ENCODE peak calls at places on chromosome 21, in five cellular contexts. V is MM.1S, R is colonic mucosa, O is spleen, S is ovary. G is an unnamed sample. For H3K27me3, the result is how much of the 10 kb centered on the place peaks cover.

GRCh38 chr21:39807738-39808137 is 59.5 kb upstream of the PCP4 start:
- DNase-seq in R (no peak), S (no peak), O (no peak), V (no peak), G (no peak)

GRCh38 chr21:39071623-39072214 is 111.5 kb downstream of the PSMG1 start:
- DNase-seq in O (no peak), R (no peak), V (peak), S (no peak), G (no peak)

GRCh38 chr21:40143822-40144525 is 276.7 kb downstream of the PCP4 start:
- DNase-seq in R (peak), O (no peak), S (no peak), V (peak), G (peak)

GRCh38 chr21:39149882-39150281 is 33.4 kb downstream of the PSMG1 start:
- DNase-seq in R (no peak), S (no peak), O (no peak), V (no peak), G (no peak)

GRCh38 chr21:35136586-35137254 is 87.6 kb upstream of the RUNX1 start:
- DNase-seq in S (no peak), R (peak), O (no peak), V (no peak), G (no peak)

GRCh38 chr21:37463083-37463780 is 96.7 kb downstream of the DYRK1A start:
- DNase-seq in V (peak), R (no peak), O (no peak), S (no peak), G (no peak)

GRCh38 chr21:35179990-35180557 is 131.0 kb upstream of the RUNX1 start:
- DNase-seq in R (no peak), O (no peak), V (no peak), S (no peak), G (no peak)

GRCh38 chr21:31218830-31219608 is 125.0 kb downstream of the TIAM1 start:
- DNase-seq in O (no peak), S (peak), R (peak), V (no peak), G (peak)

GRCh38 chr21:25911730-25912401 is 177.1 kb downstream of the GABPA start:
- DNase-seq in V (no peak), R (peak), S (no peak), O (no peak), G (peak)

GRCh38 chr21:37855568-37856391 is 60.5 kb downstream of the KCNJ6 start:
- DNase-seq in S (no peak), R (no peak), O (no peak), V (no peak), G (no peak)

GRCh38 chr21:36330904-36331303 is 10.9 kb downstream of the MORC3 start:
- DNase-seq in R (peak), V (peak), O (no peak), S (peak), G (peak)

GRCh38 chr21:41241341-41241740 is 73.4 kb downstream of the BACE2 start:
- DNase-seq in R (peak), O (no peak), S (no peak), V (no peak), G (no peak)

GRCh38 chr21:36491191-36491916 is 11.4 kb upstream of the CLDN14 start:
- DNase-seq in V (no peak), S (no peak), O (no peak), R (peak), G (no peak)

GRCh38 chr21:37564341-37564923 is 197.9 kb downstream of the DYRK1A start:
- DNase-seq in R (peak), S (peak), V (peak), O (peak), G (peak)

GRCh38 chr21:31450971-31451370 is 106.9 kb upstream of the TIAM1 start:
- DNase-seq in V (no peak), S (no peak), O (no peak), R (no peak), G (no peak)

GRCh38 chr21:39156024-39156423 is 27.2 kb downstream of the PSMG1 start:
- DNase-seq in V (no peak), O (no peak), S (no peak), R (no peak), G (no peak)

GRCh38 chr21:39118604-39119215 is 64.5 kb downstream of the PSMG1 start:
- DNase-seq in O (no peak), R (no peak), V (no peak), S (no peak), G (no peak)

DNA sequence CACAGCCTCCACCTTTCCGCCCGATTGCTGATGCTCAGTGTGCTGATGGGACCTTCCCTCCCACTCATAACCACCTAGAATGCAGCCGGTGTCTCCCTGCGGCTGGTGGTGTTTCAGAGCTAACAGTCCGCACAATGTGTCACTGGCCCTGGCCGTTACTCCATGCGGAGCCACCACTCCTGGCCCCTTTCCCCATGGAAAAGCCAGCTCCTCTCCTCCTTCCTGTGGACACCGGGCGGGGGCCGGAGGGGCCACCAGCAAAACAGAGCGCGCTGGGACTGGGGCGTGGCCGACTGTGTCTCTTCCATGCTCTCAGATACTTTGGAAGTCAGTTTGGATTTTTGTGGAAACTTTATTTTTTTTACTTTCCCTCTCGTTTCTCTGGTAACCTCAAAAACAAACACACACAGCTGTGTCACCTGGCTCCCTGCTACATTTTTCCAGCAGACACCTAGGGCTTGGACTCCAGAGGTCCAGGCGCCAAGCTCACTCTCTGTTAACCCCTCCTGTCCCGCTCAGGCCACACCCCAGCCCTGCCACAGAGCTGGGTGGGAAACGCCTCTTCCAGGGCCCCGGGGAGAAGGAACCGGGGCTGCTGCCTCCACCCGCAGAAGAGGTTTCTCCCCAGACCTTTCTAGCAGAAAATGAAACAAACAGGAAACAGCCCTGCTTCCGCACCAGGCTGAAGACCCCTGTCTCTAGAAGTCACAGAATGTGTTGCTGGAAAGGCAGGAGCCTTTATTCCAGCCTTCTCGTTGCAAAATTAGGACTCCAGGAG is 32.5 kb upstream of the COL6A2 start:
- DNase-seq in R (no peak), S (peak), O (no peak), V (no peak), G (peak)
- H3K27me3 ChIP-seq in R (under half), S (under half), O (under half), V (half or more), G (under half)

DNA sequence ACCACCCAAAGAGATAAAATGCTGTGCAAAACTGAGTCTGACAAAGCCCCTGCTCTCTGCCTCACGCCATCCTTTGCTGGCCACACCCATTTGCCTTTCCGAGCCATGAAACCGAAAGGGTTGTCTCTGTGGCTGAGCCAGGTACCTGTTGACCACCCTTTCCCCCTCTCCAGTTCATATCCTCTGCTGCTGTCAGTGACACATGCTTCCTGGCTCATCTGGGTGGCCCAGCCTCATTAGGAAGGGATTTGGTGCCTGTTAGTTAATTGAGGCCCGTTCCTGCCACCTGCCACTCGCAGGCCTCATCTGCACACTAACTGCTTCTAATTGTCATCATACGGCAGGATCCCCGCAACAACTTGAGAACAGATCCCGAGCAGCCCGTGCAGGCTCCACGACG is 79.2 kb downstream of the OLIG1 start:
- DNase-seq in R (no peak), V (no peak), S (no peak), O (no peak), G (no peak)
- H3K27me3 ChIP-seq in R (under half), V (under half), S (under half), O (under half), G (under half)

DNA sequence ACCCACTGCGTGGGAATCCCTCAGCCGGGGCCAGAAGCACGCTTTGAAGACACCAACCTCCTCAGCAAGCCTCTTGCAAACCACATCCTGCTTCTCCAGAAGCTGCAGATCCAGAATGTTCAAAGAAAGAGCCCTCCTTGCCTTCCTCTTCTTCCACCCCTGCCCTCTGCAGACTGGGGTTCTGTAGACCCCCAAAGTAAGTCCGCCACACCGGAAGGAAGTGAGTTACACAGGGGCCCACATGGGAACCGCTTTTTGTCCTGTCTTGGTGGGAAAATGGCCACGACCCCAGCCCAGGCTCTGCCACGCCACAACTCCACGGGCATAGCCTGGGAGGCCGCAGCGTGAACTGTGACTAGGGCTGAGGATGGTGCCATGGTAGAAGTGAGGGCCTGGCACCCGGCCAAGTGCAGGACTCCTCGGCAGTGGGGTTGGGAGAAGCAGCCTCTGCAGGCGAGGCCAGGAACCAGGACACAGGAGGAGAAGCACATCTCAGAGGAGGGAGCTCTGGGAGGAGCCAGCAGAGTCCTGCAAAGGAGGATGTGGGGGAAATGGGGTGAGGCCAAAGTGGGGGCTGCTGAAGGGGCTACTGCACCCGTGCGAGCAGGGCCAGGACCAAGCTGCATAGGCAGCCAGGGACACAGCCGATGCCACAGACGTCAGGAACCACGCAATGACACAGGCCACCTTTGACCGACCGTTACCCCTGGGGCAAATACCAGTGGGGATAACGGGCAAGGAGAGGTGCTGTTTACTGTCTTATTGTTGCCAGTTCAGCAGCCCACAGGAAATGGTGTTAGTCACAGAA is 30.9 kb downstream of the PDE9A start:
- DNase-seq in O (peak), V (no peak), S (no peak), R (no peak), G (no peak)
- H3K27me3 ChIP-seq in O (under half), V (half or more), S (under half), R (under half), G (under half)

GRCh38 chr21:42833439-42833815 is 45.9 kb downstream of the WDR4 start:
- DNase-seq in R (peak), V (peak), O (peak), S (no peak), G (no peak)

GRCh38 chr21:42830456-42831455 is 48.6 kb downstream of the WDR4 start:
- DNase-seq in V (no peak), S (no peak), O (peak), R (peak), G (peak)

GRCh38 chr21:42829417-42829816 is 49.9 kb downstream of the WDR4 start:
- DNase-seq in O (peak), V (no peak), S (no peak), R (peak), G (no peak)

GRCh38 chr21:42829954-42830353 is 49.4 kb downstream of the WDR4 start:
- DNase-seq in S (no peak), R (peak), V (no peak), O (peak), G (no peak)

GRCh38 chr21:42827588-42827987 is 51.8 kb downstream of the WDR4 start:
- DNase-seq in R (no peak), V (no peak), O (no peak), S (no peak), G (no peak)
- H3K27me3 ChIP-seq in R (under half), V (half or more), O (under half), S (under half), G (under half)

DNA sequence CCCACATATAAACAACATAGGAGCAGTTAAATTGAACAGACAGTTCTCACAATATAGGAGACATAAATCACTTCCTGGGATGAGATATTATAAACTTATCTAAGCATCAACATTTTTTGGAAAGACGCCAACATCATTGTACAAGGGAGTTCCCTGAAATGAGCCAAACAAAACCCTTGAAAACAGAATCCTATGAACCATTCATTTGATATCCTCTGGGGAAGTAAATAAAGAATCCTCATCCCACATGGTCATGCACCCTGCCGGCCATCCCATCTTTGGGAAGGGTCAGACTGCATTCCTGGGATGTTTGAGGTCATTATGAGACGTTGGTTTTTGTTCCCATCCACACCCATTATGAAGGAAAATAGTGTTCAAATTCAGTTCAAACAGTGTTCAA is 111.8 kb upstream of the USP25 start:
- DNase-seq in O (no peak), V (no peak), S (no peak), R (no peak), G (no peak)
- H3K27me3 ChIP-seq in O (under half), V (under half), S (under half), R (under half), G (under half)

GRCh38 chr21:42459065-42459430 is 37.0 kb downstream of the RSPH1 start:
- DNase-seq in V (no peak), R (no peak), S (no peak), O (no peak), G (no peak)
- H3K27me3 ChIP-seq in V (under half), R (under half), S (under half), O (under half), G (under half)